ENCODE peak calls at places on chromosomes 1 and 21, in four cellular contexts. B is astrocyte, S is K562, G is keratinocyte. M is an unnamed sample.
A peak's percentile ranks its signal among the peaks of the same experiment; 100 is the strongest.

GRCh38 chr1:109977657-109978378 is 6.7 kb upstream of the AHCYL1 start:
- DNase-seq in B (no peak), G (no peak), S (no peak), M (no peak)

GRCh38 chr1:66705100-66705499 is 47.2 kb upstream of the DYNLT5 start:
- DNase-seq in S (no peak), B (no peak), G (no peak), M (no peak)

GRCh38 chr1:14561014-14561693 is 37.3 kb upstream of the KAZN start:
- DNase-seq in G (no peak), B (peak; percentile 22), S (no peak), M (no peak)

GRCh38 chr1:109713636-109714035 is 1.6 kb downstream of the GSTM5 start:
- DNase-seq in B (no peak), G (no peak), S (no peak), M (no peak)

GRCh38 chr1:185314416-185314815 is 2.6 kb downstream of the IVNS1ABP start:
- DNase-seq in B (no peak), G (no peak), S (peak; percentile 35), M (no peak)

GRCh38 chr1:38858833-38859560 is 575 bp downstream of the RRAGC start:
- DNase-seq in S (peak; percentile 54), B (peak; percentile 67), G (peak; percentile 36), M (peak; percentile 22)

GRCh38 chr1:28246427-28246832 is 10.5 kb downstream of the ATP5IF1 start:
- DNase-seq in G (no peak), B (no peak), S (no peak), M (no peak)

GRCh38 chr1:56070601-56071000 is 508.8 kb downstream of the PLPP3 start:
- DNase-seq in G (no peak), B (no peak), S (no peak), M (no peak)

GRCh38 chr1:73953611-73954010 is 244.4 kb downstream of the LRRIQ3 start:
- DNase-seq in G (no peak), S (no peak), B (no peak), M (no peak)

GRCh38 chr1:150720703-150721102 is at the start of gene HORMAD1:
- DNase-seq in S (no peak), B (no peak), G (no peak), M (no peak)

GRCh38 chr1:32181563-32181962 is 2.1 kb downstream of the TXLNA start:
- DNase-seq in B (no peak), S (no peak), G (no peak), M (no peak)

GRCh38 chr1:94859157-94859556 is 39.0 kb downstream of the SLC44A3 start:
- DNase-seq in G (no peak), B (no peak), S (no peak), M (no peak)

GRCh38 chr1:2908561-2908960 is 107.1 kb upstream of the TTC34 start:
- DNase-seq in B (no peak), S (no peak), G (no peak), M (peak; percentile 43)

GRCh38 chr1:178408869-178409268 is 87.9 kb downstream of the CLEC20A start:
- DNase-seq in G (no peak), B (no peak), S (no peak), M (no peak)

GRCh38 chr1:34655206-34655909 is 99.5 kb upstream of the GJB5 start:
- DNase-seq in B (no peak), G (no peak), S (no peak), M (no peak)

GRCh38 chr1:209756608-209757445 is 974 bp downstream of the TRAF3IP3 start:
- DNase-seq in B (no peak), G (no peak), S (no peak), M (no peak)

GRCh38 chr1:2631136-2632050 is 1.4 kb downstream of the MMEL1 start:
- DNase-seq in B (no peak), S (no peak), G (no peak), M (no peak)

GRCh38 chr1:226675720-226676357 is 63.2 kb downstream of the ITPKB start:
- DNase-seq in S (no peak), B (no peak), G (no peak), M (no peak)

GRCh38 chr1:179034720-179035119 is 9.0 kb downstream of the FAM20B start:
- DNase-seq in G (no peak), B (peak; percentile 48), S (no peak), M (no peak)

GRCh38 chr1:31696246-31696645 is 7.6 kb downstream of the COL16A1 start:
- DNase-seq in B (no peak), G (no peak), S (no peak), M (no peak)

GRCh38 chr1:19529570-19530145 is 44.3 kb upstream of the CAPZB start:
- DNase-seq in S (no peak), G (no peak), B (no peak), M (no peak)

GRCh38 chr1:200415693-200416593 is 6.1 kb upstream of the ZNF281 start:
- DNase-seq in S (no peak), B (peak; percentile 95), G (peak; percentile 45), M (no peak)

GRCh38 chr1:165284471-165284870 is 72.0 kb downstream of the LMX1A start:
- DNase-seq in G (no peak), B (no peak), S (no peak), M (no peak)

GRCh38 chr21:14545906-14546480 is at the start of gene SAMSN1:
- DNase-seq in B (no peak), G (no peak), S (peak; percentile 91), M (no peak)

GRCh38 chr1:63911049-63911448 is 137.2 kb downstream of the ROR1 start:
- DNase-seq in B (no peak), G (no peak), S (no peak), M (no peak)

GRCh38 chr1:31038360-31038759 is 27.2 kb downstream of the PUM1 start:
- DNase-seq in B (peak; percentile 79), G (no peak), S (no peak), M (no peak)

GRCh38 chr1:103516693-103517092 is 8.8 kb upstream of the RNPC3 start:
- DNase-seq in S (no peak), G (peak; percentile 73), B (peak; percentile 80), M (no peak)

GRCh38 chr1:117674521-117675400 is 68.9 kb downstream of the TENT5C start:
- DNase-seq in S (peak; percentile 81), B (peak; percentile 16), G (no peak), M (peak; percentile 30)

GRCh38 chr1:67616394-67616985 is 68.5 kb upstream of the GADD45A start:
- DNase-seq in B (peak; percentile 25), S (no peak), G (no peak), M (no peak)

GRCh38 chr1:244010191-244010590 is 40.9 kb upstream of the ZBTB18 start:
- DNase-seq in S (peak; percentile 5), G (no peak), B (peak; percentile 45), M (peak; percentile 17)

GRCh38 chr1:172897738-172898137 is 153.0 kb downstream of the TNFSF18 start:
- DNase-seq in S (no peak), G (no peak), B (peak; percentile 73), M (no peak)

GRCh38 chr1:22796642-22797041 is 86.0 kb downstream of the EPHB2 start:
- DNase-seq in S (no peak), G (no peak), B (no peak), M (no peak)

GRCh38 chr1:58293388-58293787 is 253.1 kb downstream of the OMA1 start:
- DNase-seq in G (no peak), B (no peak), S (no peak), M (no peak)

GRCh38 chr1:169885207-169885606 is 8.5 kb downstream of the SCYL3 start:
- DNase-seq in S (no peak), B (peak; percentile 16), G (no peak), M (no peak)

GRCh38 chr1:24119489-24119858 is 7.5 kb upstream of the MYOM3 start:
- DNase-seq in G (no peak), B (no peak), S (no peak), M (no peak)

GRCh38 chr1:236315092-236315491 is 33.3 kb upstream of the ERO1B start:
- DNase-seq in S (no peak), G (no peak), B (no peak), M (no peak)

GRCh38 chr1:236307437-236307836 is 25.7 kb upstream of the ERO1B start:
- DNase-seq in B (no peak), G (no peak), S (no peak), M (no peak)

GRCh38 chr1:236313412-236313811 is 31.7 kb upstream of the ERO1B start:
- DNase-seq in S (no peak), B (no peak), G (no peak), M (no peak)

GRCh38 chr1:236308827-236309226 is 27.1 kb upstream of the ERO1B start:
- DNase-seq in S (no peak), B (no peak), G (no peak), M (no peak)

DNA sequence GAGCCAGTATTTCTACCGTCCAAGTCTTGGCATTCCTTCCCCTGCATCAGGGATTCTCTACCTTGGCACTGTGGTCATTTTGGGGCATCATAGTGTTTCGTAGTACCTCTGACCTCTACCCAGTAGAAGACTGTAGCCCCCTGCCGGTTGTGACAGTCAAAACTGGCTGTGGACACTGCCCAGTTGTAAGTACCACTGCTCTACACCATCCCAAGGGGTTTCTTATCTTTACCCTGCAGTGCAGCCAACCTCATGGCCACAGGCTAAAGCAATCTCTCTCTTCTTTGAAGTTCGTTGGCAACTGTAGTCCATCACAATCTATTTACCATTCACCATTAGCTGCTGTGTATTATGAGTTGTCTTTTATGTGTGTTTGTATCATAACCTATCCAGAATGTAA is 29.3 kb upstream of the ERO1B start:
- DNase-seq in S (peak; percentile 67), G (no peak), B (no peak), M (no peak)
- TF ChIP-seq CTCF in S (peak; percentile 29), G (no peak), B (no peak), M (no peak)

GRCh38 chr1:234875328-234875952 is 253.2 kb downstream of the TOMM20 start:
- DNase-seq in B (no peak), S (peak; percentile 38), G (no peak), M (no peak)
- H3K27ac ChIP-seq in B (no peak overlapping the region), S (peak overlapping the region; percentile 87), G (no peak overlapping the region), M (no peak overlapping the region)

DNA sequence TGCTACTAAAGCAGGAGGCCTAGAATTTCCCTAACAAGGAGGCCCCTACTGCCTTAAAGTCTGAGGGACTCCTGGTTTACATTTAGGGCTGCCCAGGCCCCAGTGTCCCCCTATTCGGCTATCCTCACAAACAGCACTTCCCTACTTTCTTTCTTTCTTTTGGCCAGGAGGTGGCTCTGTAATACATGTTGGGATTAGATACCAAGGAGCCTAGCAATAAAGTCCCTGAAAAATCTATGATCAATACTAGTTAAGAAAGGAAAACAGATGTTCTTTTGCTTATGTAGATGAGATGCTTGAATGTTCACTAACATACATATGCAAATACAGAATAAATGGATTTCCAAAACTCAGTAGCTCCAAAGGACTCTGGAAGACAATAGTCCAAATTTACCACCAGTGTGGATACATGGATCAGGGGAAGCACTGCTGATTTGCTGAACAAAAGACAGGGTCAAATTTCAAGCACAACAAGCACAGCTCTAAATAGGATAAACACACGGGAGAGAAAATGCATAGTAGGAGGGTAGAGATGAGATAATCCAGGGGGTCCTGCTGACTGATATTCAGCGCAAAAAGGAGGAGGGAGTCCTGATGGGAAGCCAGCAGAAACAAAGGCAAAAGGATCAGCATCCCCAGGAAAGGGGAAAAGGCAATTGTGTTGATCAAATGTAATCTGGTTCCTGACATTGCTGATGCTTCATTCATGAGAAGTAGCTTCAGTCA is 240.0 kb downstream of the NUF2 start:
- DNase-seq in S (no peak), G (no peak), B (no peak), M (peak; percentile 67)
- TF ChIP-seq CTCF in S (no peak), G (no peak), B (peak; percentile 26), M (peak; percentile 55)

GRCh38 chr1:26287033-26287711 is 7.3 kb downstream of the SH3BGRL3 start:
- DNase-seq in G (no peak), S (peak; percentile 96), B (no peak), M (peak; percentile 73)
- H3K27ac ChIP-seq in G (no peak overlapping the region), S (peak overlapping the region; percentile 69), B (no peak overlapping the region), M (peak overlapping the region; percentile 50)